ENCODE peak calls at places on chromosomes 12 and 14, in ten cellular contexts. F is epithelial cell of esophagus; O is neural crest cell; V is aorta; C is K562; E is activated CD4-positive, alpha-beta T cell treated with anti-CD3 and anti-CD28 coated beads for 48 hours; L is stimulated activated naive CD8-positive, alpha-beta T cell treated with anti-CD3 and anti-CD28 coated beads, Interleukin-15, amount 100 ng/mL, for 72 hours; G is cardiac muscle cell; D is HCEC 1CT; Y is fibroblast of the aortic adventitia. U is an unnamed sample.
A peak's percentile ranks its signal among the peaks of the same experiment; 100 is the strongest.

GRCh38 chr12:47752552-47752951 is 6.1 kb downstream of the RAPGEF3 start:
- DNase-seq in F (peak; percentile 96), O (no peak), V (no peak), C (no peak), E (no peak), L (no peak), G (no peak), D (peak; percentile 64), Y (peak; percentile 68), U (no peak)

GRCh38 chr14:55938249-55938791 is 179.9 kb upstream of the PELI2 start:
- DNase-seq in F (peak; percentile 92), O (no peak), V (no peak), C (no peak), E (no peak), L (no peak), G (no peak), D (peak; percentile 24), Y (no peak), U (peak; percentile 79)

GRCh38 chr12:6226002-6226700 is 26.0 kb downstream of the CD9 start:
- DNase-seq in F (peak; percentile 96), O (no peak), V (peak; percentile 91), C (no peak), E (no peak), L (no peak), G (no peak), D (no peak), Y (peak; percentile 98), U (peak; percentile 89)

GRCh38 chr12:49932746-49933145 is 17.8 kb upstream of the AQP2 start:
- DNase-seq in F (no peak), O (no peak), V (no peak), C (no peak), E (no peak), L (no peak), G (peak; percentile 47), D (no peak), Y (no peak), U (no peak)

GRCh38 chr14:61730756-61731373 is 31.4 kb upstream of the SNAPC1 start:
- DNase-seq in F (no peak), O (no peak), V (no peak), C (no peak), E (no peak), L (no peak), G (no peak), D (no peak), Y (peak; percentile 52), U (no peak)

GRCh38 chr12:113917393-113917792 is 48.7 kb downstream of the RBM19 start:
- DNase-seq in F (no peak), O (no peak), V (no peak), C (no peak), E (no peak), L (no peak), G (no peak), D (no peak), Y (no peak), U (no peak)

GRCh38 chr14:65258391-65258790 is 154.1 kb upstream of the FUT8 start:
- DNase-seq in F (peak; percentile 79), O (no peak), V (no peak), C (no peak), E (no peak), L (no peak), G (no peak), D (peak; percentile 86), Y (peak; percentile 97), U (no peak)

GRCh38 chr12:12159988-12160387 is 89.2 kb downstream of the BCL2L14 start:
- DNase-seq in F (no peak), O (no peak), V (no peak), C (no peak), E (no peak), L (no peak), G (no peak), D (peak; percentile 55), Y (peak; percentile 85), U (no peak)

GRCh38 chr12:113237748-113238147 is 16.5 kb downstream of the TPCN1 start:
- DNase-seq in F (no peak), O (no peak), V (peak; percentile 17), C (peak; percentile 41), E (no peak), L (no peak), G (no peak), D (no peak), Y (no peak), U (peak; percentile 22)

GRCh38 chr12:63318313-63318712 is 167.3 kb upstream of the AVPR1A start:
- DNase-seq in F (no peak), O (no peak), V (no peak), C (no peak), E (no peak), L (no peak), G (no peak), D (no peak), Y (no peak), U (no peak)

GRCh38 chr12:110048242-110049027 is at the start of gene C12orf76:
- DNase-seq in F (peak; percentile 96), O (peak; percentile 68), V (peak; percentile 97), C (peak; percentile 88), E (peak; percentile 94), L (peak; percentile 84), G (peak; percentile 93), D (peak; percentile 98), Y (peak; percentile 98), U (peak; percentile 98)

GRCh38 chr12:92295523-92295922 is 149.9 kb upstream of the BTG1 start:
- DNase-seq in F (no peak), O (no peak), V (no peak), C (no peak), E (no peak), L (no peak), G (no peak), D (no peak), Y (peak; percentile 40), U (no peak)

GRCh38 chr12:128163096-128163495 is 103.9 kb upstream of the TMEM132C start:
- DNase-seq in F (no peak), O (no peak), V (no peak), C (no peak), E (no peak), L (no peak), G (no peak), D (no peak), Y (no peak), U (no peak)

GRCh38 chr12:24664151-24664550 is 284.8 kb downstream of the BCAT1 start:
- DNase-seq in F (peak; percentile 9), O (no peak), V (no peak), C (no peak), E (no peak), L (no peak), G (no peak), D (peak; percentile 52), Y (no peak), U (no peak)

GRCh38 chr14:50804181-50804721 is 26.7 kb downstream of the NIN start:
- DNase-seq in F (no peak), O (no peak), V (no peak), C (no peak), E (no peak), L (no peak), G (no peak), D (peak; percentile 72), Y (peak; percentile 85), U (no peak)

GRCh38 chr14:64944861-64945260 is 2.3 kb upstream of the GPX2 start:
- DNase-seq in F (no peak), O (no peak), V (no peak), C (no peak), E (no peak), L (no peak), G (no peak), D (no peak), Y (no peak), U (no peak)

GRCh38 chr12:49358548-49359141 is 8.6 kb upstream of the SPATS2 start:
- DNase-seq in F (peak; percentile 67), O (peak; percentile 57), V (no peak), C (peak; percentile 69), E (peak; percentile 65), L (peak; percentile 57), G (peak; percentile 83), D (peak; percentile 63), Y (peak; percentile 83), U (no peak)

GRCh38 chr14:33463731-33464130 is 487.1 kb downstream of the EGLN3 start:
- DNase-seq in F (no peak), O (no peak), V (no peak), C (no peak), E (no peak), L (no peak), G (no peak), D (no peak), Y (no peak), U (no peak)

GRCh38 chr14:34111933-34112332 is 161.1 kb upstream of the EGLN3 start:
- DNase-seq in F (no peak), O (no peak), V (no peak), C (no peak), E (no peak), L (no peak), G (no peak), D (no peak), Y (no peak), U (no peak)

GRCh38 chr14:64730681-64731080 is 26.5 kb downstream of the PLEKHG3 start:
- DNase-seq in F (no peak), O (no peak), V (peak; percentile 75), C (no peak), E (no peak), L (no peak), G (no peak), D (no peak), Y (no peak), U (no peak)

GRCh38 chr12:48779869-48780268 is 9.0 kb downstream of the ADCY6 start:
- DNase-seq in F (no peak), O (no peak), V (peak; percentile 89), C (no peak), E (no peak), L (no peak), G (peak; percentile 33), D (peak; percentile 13), Y (peak; percentile 94), U (peak; percentile 88)

GRCh38 chr12:113214938-113215400 is 6.3 kb upstream of the TPCN1 start:
- DNase-seq in F (peak; percentile 76), O (no peak), V (peak; percentile 82), C (no peak), E (no peak), L (no peak), G (no peak), D (peak; percentile 99), Y (peak; percentile 98), U (no peak)

GRCh38 chr12:50110762-50111416 is 1.1 kb upstream of the COX14 start:
- DNase-seq in F (peak; percentile 18), O (no peak), V (peak; percentile 86), C (no peak), E (no peak), L (no peak), G (peak; percentile 92), D (no peak), Y (peak; percentile 31), U (peak; percentile 90)

GRCh38 chr14:64688801-64689200 is 15.4 kb upstream of the PLEKHG3 start:
- DNase-seq in F (no peak), O (no peak), V (no peak), C (no peak), E (no peak), L (no peak), G (no peak), D (no peak), Y (no peak), U (no peak)

GRCh38 chr12:122086088-122086487 is 7.5 kb downstream of the MLXIP start:
- DNase-seq in F (no peak), O (no peak), V (peak; percentile 25), C (no peak), E (no peak), L (no peak), G (no peak), D (no peak), Y (no peak), U (no peak)

GRCh38 chr14:20048202-20048601 is 11.6 kb upstream of the OR4L1 start:
- DNase-seq in F (no peak), O (no peak), V (no peak), C (no peak), E (no peak), L (no peak), G (no peak), D (no peak), Y (no peak), U (no peak)

GRCh38 chr12:94560416-94561221 is 89.7 kb downstream of the TMCC3 start:
- DNase-seq in F (peak; percentile 98), O (no peak), V (no peak), C (no peak), E (peak; percentile 52), L (no peak), G (no peak), D (peak; percentile 63), Y (no peak), U (no peak)

GRCh38 chr14:45199246-45199645 is 53.8 kb downstream of the MIS18BP1 start:
- DNase-seq in F (peak; percentile 57), O (no peak), V (no peak), C (no peak), E (no peak), L (no peak), G (no peak), D (peak; percentile 58), Y (peak; percentile 46), U (no peak)

U was measured in cardiac septum.